ENCODE peak calls at places on chromosomes 5 and 9, in seven cellular contexts. X, D, V, O, Y, H and E are unnamed samples.

GRCh38 chr5:95283022-95283615 is 1.8 kb downstream of the MCTP1 start:
- DNase-seq in X (no peak), D (no peak), V (no peak), O (peak), Y (peak), H (no peak), E (no peak)

GRCh38 chr9:95316794-95317118 is 753 bp downstream of the FANCC start:
- DNase-seq in X (no peak), D (peak), V (peak), O (peak), Y (peak), H (peak), E (peak)

GRCh38 chr5:58231041-58231440 is 228.8 kb downstream of the PLK2 start:
- DNase-seq in X (no peak), D (no peak), V (no peak), O (no peak), Y (no peak), H (no peak), E (no peak)

GRCh38 chr5:77322406-77322805 is 111.9 kb downstream of the PDE8B start:
- DNase-seq in X (no peak), D (no peak), V (no peak), O (no peak), Y (no peak), H (no peak), E (no peak)

GRCh38 chr9:28389411-28389810 is 816.1 kb upstream of the C9orf72 start:
- DNase-seq in X (no peak), D (no peak), V (no peak), O (no peak), Y (no peak), H (no peak), E (no peak)

GRCh38 chr5:87605663-87606062 is 192.9 kb upstream of the CCNH start:
- DNase-seq in X (no peak), D (no peak), V (no peak), O (no peak), Y (no peak), H (no peak), E (no peak)

GRCh38 chr9:136225748-136226679 is 19.6 kb downstream of the QSOX2 start:
- DNase-seq in X (no peak), D (no peak), V (peak), O (peak), Y (peak), H (peak), E (no peak)

GRCh38 chr9:89576404-89576824 is 28.4 kb upstream of the GADD45G start:
- DNase-seq in X (no peak), D (no peak), V (no peak), O (no peak), Y (peak), H (no peak), E (no peak)

GRCh38 chr9:79073201-79073600 is 498.6 kb upstream of the TLE4 start:
- DNase-seq in X (no peak), D (no peak), V (no peak), O (no peak), Y (no peak), H (no peak), E (no peak)

GRCh38 chr5:72325566-72326297 is 5.6 kb downstream of the PTCD2 start:
- DNase-seq in X (no peak), D (no peak), V (no peak), O (no peak), Y (no peak), H (no peak), E (no peak)

GRCh38 chr9:116966199-116966598 is 279.1 kb downstream of the TRIM32 start:
- DNase-seq in X (no peak), D (no peak), V (no peak), O (no peak), Y (no peak), H (no peak), E (no peak)

GRCh38 chr5:64746446-64746845 is 22.0 kb downstream of the SREK1IP1 start:
- DNase-seq in X (no peak), D (no peak), V (no peak), O (no peak), Y (no peak), H (no peak), E (no peak)

GRCh38 chr5:65010841-65011240 is 242.1 kb downstream of the CWC27 start:
- DNase-seq in X (no peak), D (no peak), V (peak), O (no peak), Y (no peak), H (no peak), E (no peak)

GRCh38 chr5:58108507-58108906 is 351.4 kb downstream of the PLK2 start:
- DNase-seq in X (no peak), D (no peak), V (no peak), O (no peak), Y (no peak), H (no peak), E (no peak)

GRCh38 chr5:139403787-139404483 is at the start of gene SPATA24:
- DNase-seq in X (peak), D (peak), V (peak), O (peak), Y (peak), H (peak), E (peak)
- TF ChIP-seq POLR2A in X (no peak), D (no peak), V (peak), O (peak), Y (peak), H (peak), E (no peak)

GRCh38 chr9:69157751-69158466 is 16.2 kb upstream of the TJP2 start:
- DNase-seq in X (no peak), D (no peak), V (no peak), O (no peak), Y (no peak), H (no peak), E (no peak)
- TF ChIP-seq CTCF in X (no peak), D (no peak), V (no peak), O (no peak), Y (peak), H (no peak), E (no peak)

GRCh38 chr5:14208071-14209021 is 65.2 kb downstream of the TRIO start:
- DNase-seq in X (no peak), D (no peak), V (peak), O (no peak), Y (peak), H (no peak), E (no peak)
- TF ChIP-seq POLR2A in X (no peak), D (no peak), V (peak), O (no peak), Y (peak), H (no peak), E (no peak)

DNA sequence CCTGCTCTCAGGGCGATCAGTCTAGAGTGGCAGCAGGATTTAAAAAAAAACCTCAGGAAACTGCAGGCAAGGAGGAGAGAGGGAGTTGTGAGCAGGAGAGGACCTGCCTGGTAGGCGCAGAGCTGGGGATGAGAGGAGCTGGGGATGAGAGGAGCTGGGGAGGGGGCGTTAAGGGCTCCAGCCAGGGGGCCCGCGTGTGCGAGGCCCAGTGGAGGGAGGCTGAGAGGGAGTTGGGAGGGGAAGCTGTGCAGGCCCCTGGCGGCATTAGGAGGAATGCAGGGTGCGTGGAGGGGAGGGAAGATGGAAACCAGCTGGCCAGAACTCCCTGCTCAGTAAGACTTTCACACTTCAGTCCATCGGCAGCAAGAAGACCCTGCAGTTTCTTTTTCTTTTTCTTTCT is 45.2 kb upstream of the HMCN2 start:
- DNase-seq in X (no peak), D (peak), V (no peak), O (peak), Y (no peak), H (peak), E (no peak)
- TF ChIP-seq CTCF in X (no peak), D (peak), V (peak), O (no peak), Y (no peak), H (no peak), E (no peak)

GRCh38 chr9:134846699-134847098 is 33.9 kb upstream of the FCN2 start:
- DNase-seq in X (no peak), D (no peak), V (no peak), O (no peak), Y (no peak), H (no peak), E (no peak)

GRCh38 chr9:134844821-134845220 is 35.8 kb upstream of the FCN2 start:
- DNase-seq in X (no peak), D (no peak), V (no peak), O (no peak), Y (no peak), H (no peak), E (no peak)

GRCh38 chr9:134847138-134847537 is 33.5 kb upstream of the FCN2 start:
- DNase-seq in X (no peak), D (no peak), V (no peak), O (no peak), Y (no peak), H (no peak), E (no peak)

GRCh38 chr9:134847752-134848432 is 32.7 kb upstream of the FCN2 start:
- DNase-seq in X (no peak), D (no peak), V (no peak), O (no peak), Y (no peak), H (no peak), E (no peak)

DNA sequence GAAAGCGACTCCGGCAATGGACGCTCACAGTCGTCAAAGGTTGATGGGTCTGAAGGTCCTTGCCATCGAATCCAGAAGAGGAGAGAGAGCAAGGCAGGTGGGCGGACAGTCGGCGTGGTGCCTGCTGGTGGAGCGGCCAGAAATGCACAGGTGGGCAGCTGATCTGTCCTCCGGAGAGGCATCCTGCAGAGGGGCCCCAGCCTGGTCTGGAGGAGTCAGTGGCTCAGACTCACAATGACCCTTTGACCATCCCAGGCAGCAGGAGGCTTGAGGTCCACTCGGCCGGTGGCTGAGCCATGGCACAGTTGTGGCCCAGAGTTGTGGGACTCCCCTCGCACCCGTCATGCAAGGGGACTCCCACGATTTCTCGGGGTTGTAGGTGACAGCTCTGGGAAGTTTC is 34.4 kb upstream of the FCN2 start:
- DNase-seq in X (no peak), D (no peak), V (no peak), O (no peak), Y (no peak), H (no peak), E (no peak)
- TF ChIP-seq POLR2A in X (no peak), D (no peak), V (no peak), O (no peak), Y (no peak), H (no peak), E (no peak)

GRCh38 chr9:125241000-125241862 is at the start of gene HSPA5:
- DNase-seq in X (peak), D (peak), V (peak), O (peak), Y (peak), H (peak), E (peak)
- TF ChIP-seq CTCF in X (peak), D (peak), V (peak), O (no peak), Y (no peak), H (no peak), E (no peak)